ENCODE peak calls at places on chromosomes 11 and 22, in six cellular contexts. F is stimulated activated CD4-positive, alpha-beta T cell treated with anti-CD3 and anti-CD28 coated beads, Interleukin-12 subunit alpha, Interleukin-12 subunit beta, amount 100 ng/mL, for 48 hours; M is GM20000; J is fibroblast of mammary gland; I is trophoblast cell; O is glutamatergic neuron. Y is an unnamed sample.
A peak's percentile ranks its signal among the peaks of the same experiment; 100 is the strongest.

GRCh38 chr11:61797263-61797944 is 4.7 kb downstream of the FEN1 start:
- DNase-seq in F (no peak), M (peak; percentile 69), J (peak; percentile 87), I (peak; percentile 89), O (peak; percentile 77), Y (peak; percentile 91)

GRCh38 chr11:109785714-109786113 is 307.5 kb upstream of the ZC3H12C start:
- DNase-seq in F (no peak), M (no peak), J (peak; percentile 61), I (no peak), O (no peak), Y (no peak)

GRCh38 chr11:23124249-23124648 is 264.0 kb upstream of the CCDC179 start:
- DNase-seq in F (no peak), M (no peak), J (no peak), I (no peak), O (no peak), Y (no peak)

GRCh38 chr11:94732617-94733292 is 35.4 kb upstream of the AMOTL1 start:
- DNase-seq in F (no peak), M (no peak), J (peak; percentile 55), I (no peak), O (no peak), Y (no peak)

GRCh38 chr11:79331251-79331901 is 109.5 kb downstream of the TENM4 start:
- DNase-seq in F (no peak), M (no peak), J (no peak), I (no peak), O (no peak), Y (no peak)

GRCh38 chr11:326842-327580 is 6.4 kb upstream of the IFITM3 start:
- DNase-seq in F (peak; percentile 62), M (peak; percentile 83), J (peak; percentile 76), I (no peak), O (no peak), Y (peak; percentile 52)

GRCh38 chr11:47378011-47378835 is at the start of gene SPI1:
- DNase-seq in F (no peak), M (peak; percentile 87), J (no peak), I (peak; percentile 40), O (no peak), Y (no peak)

GRCh38 chr22:49289822-49290221 is 537.9 kb downstream of the BRD1 start:
- DNase-seq in F (no peak), M (no peak), J (no peak), I (no peak), O (no peak), Y (no peak)

GRCh38 chr11:35118906-35119305 is 20.1 kb upstream of the CD44 start:
- DNase-seq in F (no peak), M (no peak), J (no peak), I (no peak), O (no peak), Y (no peak)

GRCh38 chr11:18490319-18490718 is 34.7 kb downstream of the LDHAL6A start:
- DNase-seq in F (no peak), M (no peak), J (peak; percentile 4), I (peak; percentile 85), O (no peak), Y (no peak)

GRCh38 chr22:29697853-29698598 is 21.8 kb upstream of the CABP7 start:
- DNase-seq in F (no peak), M (no peak), J (no peak), I (no peak), O (no peak), Y (no peak)

GRCh38 chr11:62444271-62444833 is 25.5 kb downstream of the SCGB1A1 start:
- DNase-seq in F (peak; percentile 10), M (peak; percentile 45), J (peak; percentile 74), I (no peak), O (no peak), Y (peak; percentile 79)

GRCh38 chr11:103433976-103434375 is 324.8 kb downstream of the DYNC2H1 start:
- DNase-seq in F (no peak), M (no peak), J (no peak), I (no peak), O (no peak), Y (no peak)

GRCh38 chr11:125772834-125773505 is 5.7 kb downstream of the PATE2 start:
- DNase-seq in F (no peak), M (no peak), J (peak; percentile 42), I (peak; percentile 17), O (no peak), Y (no peak)

Y was measured in globus pallidus.